ENCODE peak calls at places on chromosomes 5 and 9, in four cellular contexts. One of them, this sample, is unnamed.

GRCh38 chr5:78574157-78574673 is 74.4 kb downstream of the LHFPL2 start:
- DNase-seq in cardiac fibroblast: peak; percentile 43
- DNase-seq in astrocyte of the spinal cord: no peak
- DNase-seq in MM.1S: no peak
- DNase-seq in this sample: peak; percentile 41

GRCh38 chr9:106708147-106708838 is 154.7 kb upstream of the ZNF462 start:
- DNase-seq in cardiac fibroblast: peak; percentile 33
- DNase-seq in astrocyte of the spinal cord: no peak
- DNase-seq in MM.1S: no peak
- DNase-seq in this sample: no peak

GRCh38 chr5:44532981-44533380 is 143.8 kb upstream of the FGF10 start:
- DNase-seq in cardiac fibroblast: no peak
- DNase-seq in astrocyte of the spinal cord: no peak
- DNase-seq in MM.1S: no peak
- DNase-seq in this sample: no peak

GRCh38 chr5:122067330-122067885 is 10.7 kb downstream of the LOX start:
- DNase-seq in cardiac fibroblast: no peak
- DNase-seq in MM.1S: no peak
- DNase-seq in astrocyte of the spinal cord: no peak
- DNase-seq in this sample: no peak

GRCh38 chr5:65290677-65291076 is 191.0 kb downstream of the ADAMTS6 start:
- DNase-seq in MM.1S: no peak
- DNase-seq in cardiac fibroblast: peak; percentile 49
- DNase-seq in astrocyte of the spinal cord: no peak
- DNase-seq in this sample: no peak

GRCh38 chr5:154430466-154430865 is 15.3 kb upstream of the SAP30L start:
- DNase-seq in astrocyte of the spinal cord: no peak
- DNase-seq in MM.1S: no peak
- DNase-seq in cardiac fibroblast: no peak
- DNase-seq in this sample: no peak

GRCh38 chr5:98458726-98459125 is 314.7 kb upstream of the RGMB start:
- DNase-seq in astrocyte of the spinal cord: no peak
- DNase-seq in MM.1S: no peak
- DNase-seq in cardiac fibroblast: peak; percentile 33
- DNase-seq in this sample: no peak

GRCh38 chr9:105858877-105859276 is 164.5 kb downstream of the TMEM38B start:
- DNase-seq in cardiac fibroblast: no peak
- DNase-seq in MM.1S: no peak
- DNase-seq in astrocyte of the spinal cord: no peak
- DNase-seq in this sample: no peak

GRCh38 chr5:179866241-179867078 is 7.8 kb upstream of the MRNIP start:
- DNase-seq in astrocyte of the spinal cord: no peak
- DNase-seq in cardiac fibroblast: no peak
- DNase-seq in MM.1S: peak; percentile 38
- DNase-seq in this sample: peak; percentile 45

GRCh38 chr5:65630981-65631380 is 6.2 kb downstream of the SHLD3 start:
- DNase-seq in MM.1S: no peak
- DNase-seq in cardiac fibroblast: no peak
- DNase-seq in astrocyte of the spinal cord: no peak
- DNase-seq in this sample: no peak

GRCh38 chr5:153404747-153405146 is 85.7 kb upstream of the GRIA1 start:
- DNase-seq in MM.1S: no peak
- DNase-seq in cardiac fibroblast: no peak
- DNase-seq in astrocyte of the spinal cord: no peak
- DNase-seq in this sample: no peak

GRCh38 chr9:695252-695651 is 146.2 kb upstream of the DMRT1 start:
- DNase-seq in astrocyte of the spinal cord: no peak
- DNase-seq in cardiac fibroblast: peak; percentile 5
- DNase-seq in MM.1S: no peak
- DNase-seq in this sample: no peak

GRCh38 chr9:114521846-114522245 is 16.6 kb upstream of the WHRN start:
- DNase-seq in astrocyte of the spinal cord: peak; percentile 27
- DNase-seq in cardiac fibroblast: no peak
- DNase-seq in MM.1S: no peak
- DNase-seq in this sample: no peak

GRCh38 chr9:16426716-16427115 is 443.8 kb downstream of the BNC2 start:
- DNase-seq in astrocyte of the spinal cord: no peak
- DNase-seq in MM.1S: no peak
- DNase-seq in cardiac fibroblast: peak; percentile 38
- DNase-seq in this sample: peak; percentile 24

GRCh38 chr9:127189628-127190027 is 67.2 kb upstream of the ANGPTL2 start:
- DNase-seq in cardiac fibroblast: no peak
- DNase-seq in astrocyte of the spinal cord: no peak
- DNase-seq in MM.1S: no peak
- DNase-seq in this sample: no peak

GRCh38 chr9:137086531-137087408 is at the start of gene MAN1B1:
- DNase-seq in MM.1S: peak; percentile 100
- DNase-seq in astrocyte of the spinal cord: peak; percentile 99
- DNase-seq in cardiac fibroblast: peak; percentile 99
- DNase-seq in this sample: peak; percentile 100

GRCh38 chr5:65855758-65856157 is 70.6 kb upstream of the ERBIN start:
- DNase-seq in MM.1S: no peak
- DNase-seq in cardiac fibroblast: no peak
- DNase-seq in astrocyte of the spinal cord: no peak
- DNase-seq in this sample: no peak

GRCh38 chr5:62779010-62779422 is 200.4 kb downstream of the LRRC70 start:
- DNase-seq in astrocyte of the spinal cord: peak; percentile 47
- DNase-seq in cardiac fibroblast: peak; percentile 72
- DNase-seq in MM.1S: peak; percentile 66
- DNase-seq in this sample: peak; percentile 50

GRCh38 chr9:115671236-115671770 is 482.3 kb upstream of the PAPPA start:
- DNase-seq in astrocyte of the spinal cord: no peak
- DNase-seq in MM.1S: no peak
- DNase-seq in cardiac fibroblast: no peak
- DNase-seq in this sample: no peak

GRCh38 chr9:84325347-84325982 is 15.1 kb downstream of the SLC28A3 start:
- DNase-seq in astrocyte of the spinal cord: no peak
- DNase-seq in MM.1S: no peak
- DNase-seq in cardiac fibroblast: peak; percentile 57
- DNase-seq in this sample: no peak

GRCh38 chr9:124284237-124284831 is 26.6 kb downstream of the NEK6 start:
- DNase-seq in MM.1S: no peak
- DNase-seq in cardiac fibroblast: no peak
- DNase-seq in astrocyte of the spinal cord: peak; percentile 46
- DNase-seq in this sample: no peak

GRCh38 chr5:173981362-173981761 is 7.6 kb upstream of the C5orf47 start:
- DNase-seq in cardiac fibroblast: no peak
- DNase-seq in astrocyte of the spinal cord: no peak
- DNase-seq in MM.1S: no peak
- DNase-seq in this sample: no peak

GRCh38 chr5:97534166-97534565 is 351.1 kb upstream of the RIOK2 start:
- DNase-seq in cardiac fibroblast: peak; percentile 97
- DNase-seq in MM.1S: peak; percentile 43
- DNase-seq in astrocyte of the spinal cord: peak; percentile 87
- DNase-seq in this sample: peak; percentile 74

GRCh38 chr5:122907238-122907637 is 61.8 kb downstream of the SNX24 start:
- DNase-seq in MM.1S: no peak
- DNase-seq in astrocyte of the spinal cord: peak; percentile 29
- DNase-seq in cardiac fibroblast: peak; percentile 75
- DNase-seq in this sample: no peak

GRCh38 chr5:84229045-84229444 is 155.6 kb downstream of the EDIL3 start:
- DNase-seq in MM.1S: no peak
- DNase-seq in cardiac fibroblast: no peak
- DNase-seq in astrocyte of the spinal cord: no peak
- DNase-seq in this sample: no peak

GRCh38 chr5:136458481-136458880 is 93.1 kb upstream of the TRPC7 start:
- DNase-seq in cardiac fibroblast: no peak
- DNase-seq in MM.1S: no peak
- DNase-seq in astrocyte of the spinal cord: no peak
- DNase-seq in this sample: no peak

GRCh38 chr5:106759581-106759980 is 911.2 kb downstream of the EFNA5 start:
- DNase-seq in MM.1S: no peak
- DNase-seq in astrocyte of the spinal cord: peak; percentile 29
- DNase-seq in cardiac fibroblast: peak; percentile 22
- DNase-seq in this sample: peak; percentile 27

GRCh38 chr9:131735238-131736181 is 4.4 kb downstream of the RAPGEF1 start:
- DNase-seq in astrocyte of the spinal cord: no peak
- DNase-seq in cardiac fibroblast: peak; percentile 53
- DNase-seq in MM.1S: no peak
- DNase-seq in this sample: peak; percentile 51

GRCh38 chr5:170483701-170484458 is 19.9 kb upstream of the KCNIP1 start:
- DNase-seq in astrocyte of the spinal cord: peak; percentile 23
- DNase-seq in cardiac fibroblast: peak; percentile 30
- DNase-seq in MM.1S: no peak
- DNase-seq in this sample: no peak

GRCh38 chr9:120439147-120439546 is 140.8 kb downstream of the CDK5RAP2 start:
- DNase-seq in astrocyte of the spinal cord: peak; percentile 13
- DNase-seq in cardiac fibroblast: peak; percentile 39
- DNase-seq in MM.1S: peak; percentile 10
- DNase-seq in this sample: peak; percentile 13

GRCh38 chr9:109793196-109793595 is 13.2 kb downstream of the PALM2AKAP2 start:
- DNase-seq in cardiac fibroblast: peak; percentile 86
- DNase-seq in MM.1S: no peak
- DNase-seq in astrocyte of the spinal cord: peak; percentile 93
- DNase-seq in this sample: no peak

GRCh38 chr5:84249918-84250635 is 134.6 kb downstream of the EDIL3 start:
- DNase-seq in astrocyte of the spinal cord: peak; percentile 85
- DNase-seq in MM.1S: no peak
- DNase-seq in cardiac fibroblast: peak; percentile 83
- DNase-seq in this sample: no peak

GRCh38 chr5:67481362-67481761 is 284.8 kb upstream of the CD180 start:
- DNase-seq in astrocyte of the spinal cord: no peak
- DNase-seq in cardiac fibroblast: no peak
- DNase-seq in MM.1S: no peak
- DNase-seq in this sample: no peak

GRCh38 chr5:102270036-102270435 is 26.0 kb downstream of the SLCO4C1 start:
- DNase-seq in MM.1S: no peak
- DNase-seq in cardiac fibroblast: no peak
- DNase-seq in astrocyte of the spinal cord: no peak
- DNase-seq in this sample: no peak

GRCh38 chr5:16596541-16596940 is 20.3 kb downstream of the RETREG1 start:
- DNase-seq in astrocyte of the spinal cord: peak; percentile 82
- DNase-seq in MM.1S: no peak
- DNase-seq in cardiac fibroblast: no peak
- DNase-seq in this sample: no peak

GRCh38 chr9:33506626-33507370 is 17.3 kb upstream of the ANKRD18B start:
- DNase-seq in cardiac fibroblast: peak; percentile 98
- DNase-seq in MM.1S: no peak
- DNase-seq in astrocyte of the spinal cord: peak; percentile 89
- DNase-seq in this sample: peak; percentile 4

GRCh38 chr5:66307647-66308257 is 163.7 kb downstream of the SREK1 start:
- DNase-seq in astrocyte of the spinal cord: peak; percentile 70
- DNase-seq in MM.1S: peak; percentile 69
- DNase-seq in cardiac fibroblast: peak; percentile 86
- DNase-seq in this sample: peak; percentile 67

GRCh38 chr5:102223542-102224444 is 72.3 kb downstream of the SLCO4C1 start:
- DNase-seq in cardiac fibroblast: peak; percentile 63
- DNase-seq in astrocyte of the spinal cord: peak; percentile 52
- DNase-seq in MM.1S: peak; percentile 62
- DNase-seq in this sample: peak; percentile 50

GRCh38 chr9:134670042-134670525 is 28.5 kb downstream of the COL5A1 start:
- DNase-seq in astrocyte of the spinal cord: peak; percentile 93
- DNase-seq in MM.1S: no peak
- DNase-seq in cardiac fibroblast: peak; percentile 88
- DNase-seq in this sample: no peak

GRCh38 chr9:134670851-134671281 is 29.3 kb downstream of the COL5A1 start:
- DNase-seq in MM.1S: no peak
- DNase-seq in cardiac fibroblast: no peak
- DNase-seq in astrocyte of the spinal cord: peak; percentile 28
- DNase-seq in this sample: no peak

GRCh38 chr9:134666801-134667200 is 25.2 kb downstream of the COL5A1 start:
- DNase-seq in astrocyte of the spinal cord: peak; percentile 24
- DNase-seq in cardiac fibroblast: peak; percentile 66
- DNase-seq in MM.1S: no peak
- DNase-seq in this sample: no peak

GRCh38 chr9:134669556-134669955 is 28.0 kb downstream of the COL5A1 start:
- DNase-seq in MM.1S: no peak
- DNase-seq in cardiac fibroblast: no peak
- DNase-seq in astrocyte of the spinal cord: no peak
- DNase-seq in this sample: no peak

GRCh38 chr9:134671341-134672113 is 29.9 kb downstream of the COL5A1 start:
- DNase-seq in cardiac fibroblast: no peak
- DNase-seq in astrocyte of the spinal cord: peak; percentile 89
- DNase-seq in MM.1S: no peak
- DNase-seq in this sample: no peak
- H3K4me3 ChIP-seq in cardiac fibroblast: no peak overlapping the region
- H3K4me3 ChIP-seq in astrocyte of the spinal cord: no peak overlapping the region
- H3K4me3 ChIP-seq in MM.1S: no peak overlapping the region
- H3K4me3 ChIP-seq in this sample: no peak overlapping the region

DNA sequence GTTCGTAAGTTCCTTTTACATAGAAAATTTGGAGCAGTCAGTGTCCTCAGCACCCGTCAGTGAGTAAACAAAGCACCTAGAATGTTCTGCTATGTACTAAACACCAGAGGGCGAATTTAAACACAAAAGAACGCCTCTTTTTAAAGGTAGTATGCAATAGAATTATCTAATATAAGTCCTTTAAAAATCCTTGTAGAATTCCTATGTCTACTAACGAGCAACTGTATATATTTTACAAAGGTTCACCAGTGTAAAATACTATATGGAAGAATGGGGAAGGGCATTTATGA is 499 bp upstream of the TMEM232 start:
- DNase-seq in MM.1S: peak; percentile 52
- DNase-seq in cardiac fibroblast: no peak
- DNase-seq in astrocyte of the spinal cord: no peak
- DNase-seq in this sample: no peak
- TF ChIP-seq CTCF in MM.1S: peak; percentile 44
- TF ChIP-seq CTCF in cardiac fibroblast: no peak
- TF ChIP-seq CTCF in astrocyte of the spinal cord: peak; percentile 16
- TF ChIP-seq CTCF in this sample: no peak

GRCh38 chr9:119366909-119367690 is 2.1 kb downstream of the BRINP1 start:
- DNase-seq in astrocyte of the spinal cord: no peak
- DNase-seq in MM.1S: no peak
- DNase-seq in cardiac fibroblast: no peak
- DNase-seq in this sample: no peak
- H3K4me3 ChIP-seq in astrocyte of the spinal cord: no peak overlapping the region
- H3K4me3 ChIP-seq in MM.1S: no peak overlapping the region
- H3K4me3 ChIP-seq in cardiac fibroblast: no peak overlapping the region
- H3K4me3 ChIP-seq in this sample: no peak overlapping the region

DNA sequence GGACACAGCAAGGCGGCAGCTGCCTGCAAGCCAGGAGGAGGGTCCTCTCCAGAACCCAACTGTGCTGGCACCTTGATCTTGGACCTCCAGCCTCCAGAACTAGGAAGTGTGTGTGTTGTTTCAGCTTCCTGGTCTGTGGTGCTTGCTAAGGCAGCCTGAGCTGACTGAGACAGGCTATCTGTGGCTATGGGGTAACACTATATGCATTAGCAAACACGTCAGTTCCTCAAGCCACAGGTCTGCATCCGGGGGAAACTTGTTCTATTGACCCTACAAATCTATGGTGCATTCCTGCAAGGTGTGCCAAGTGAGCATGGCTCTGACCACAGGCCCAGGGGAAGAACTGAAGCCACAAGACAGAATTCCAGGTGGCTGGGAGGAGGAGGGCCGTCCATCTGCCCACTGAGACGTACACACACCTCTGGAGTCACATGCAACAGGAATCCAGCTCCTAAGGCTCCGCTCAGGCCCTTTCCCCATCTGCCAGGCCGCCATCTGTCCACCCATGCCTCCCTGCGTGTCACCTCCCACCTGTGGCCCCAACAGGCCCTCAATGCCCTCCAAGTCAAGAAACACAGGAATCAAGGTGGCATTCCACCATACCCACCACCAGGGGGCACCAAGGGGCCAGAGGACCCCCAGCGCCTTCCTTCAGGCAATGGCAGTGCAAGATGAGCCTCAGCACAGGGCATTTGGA is 174.9 kb downstream of the ROR2 start:
- DNase-seq in MM.1S: peak; percentile 68
- DNase-seq in cardiac fibroblast: peak; percentile 56
- DNase-seq in astrocyte of the spinal cord: peak; percentile 47
- DNase-seq in this sample: peak; percentile 66
- TF ChIP-seq CTCF in MM.1S: peak; percentile 86
- TF ChIP-seq CTCF in cardiac fibroblast: peak; percentile 80
- TF ChIP-seq CTCF in astrocyte of the spinal cord: peak; percentile 88
- TF ChIP-seq CTCF in this sample: peak; percentile 84

This sample was measured in GM12865.